ENCODE peak calls at places on chromosomes 4 and X, in six cellular contexts. J is HepG2, Z is H1, L is HCT116, X is GM12878, K is NT2/D1. Y is an unnamed sample.
A peak's percentile ranks its signal among the peaks of the same experiment; 100 is the strongest.

GRCh38 chr4:130849985-130850632 is 1754.2 kb downstream of the C4orf33 start:
- DNase-seq in J (no peak), Z (no peak), L (no peak), X (no peak), K (no peak), Y (no peak)

GRCh38 chr4:161642708-161643107 is 521.1 kb downstream of the FSTL5 start:
- DNase-seq in J (no peak), Z (no peak), L (no peak), X (no peak), K (no peak), Y (no peak)

GRCh38 chr4:1029957-1030520 is 18.6 kb downstream of the FGFRL1 start:
- DNase-seq in J (no peak), Z (peak; percentile 82), L (no peak), X (no peak), K (no peak), Y (peak; percentile 56)

GRCh38 chr4:25861951-25862410 is 807 bp downstream of the SEL1L3 start:
- DNase-seq in J (no peak), Z (peak; percentile 57), L (no peak), X (no peak), K (no peak), Y (peak; percentile 59)

GRCh38 chr4:38177035-38177791 is 217.0 kb downstream of the PTTG2 start:
- DNase-seq in J (no peak), Z (no peak), L (no peak), X (no peak), K (no peak), Y (no peak)

GRCh38 chrX:107718156-107718621 is 57.4 kb downstream of the TSC22D3 start:
- DNase-seq in J (peak; percentile 44), Z (peak; percentile 71), L (peak; percentile 71), X (no peak), K (no peak), Y (peak; percentile 72)

GRCh38 chr4:184826315-184827266 is 823 bp upstream of the ACSL1 start:
- DNase-seq in J (no peak), Z (no peak), L (no peak), X (no peak), K (no peak), Y (peak; percentile 46)

GRCh38 chr4:156169011-156169410 is 215.3 kb upstream of the CTSO start:
- DNase-seq in J (peak; percentile 3), Z (peak; percentile 46), L (peak; percentile 19), X (no peak), K (peak; percentile 28), Y (no peak)

GRCh38 chr4:165210566-165210965 is 3.2 kb downstream of the KLHL2 start:
- DNase-seq in J (no peak), Z (no peak), L (no peak), X (no peak), K (no peak), Y (no peak)

GRCh38 chrX:3119376-3119775 is 78.1 kb downstream of the ARSF start:
- DNase-seq in J (no peak), Z (no peak), L (no peak), X (no peak), K (no peak), Y (no peak)

GRCh38 chrX:115650916-115651315 is 89.9 kb downstream of the PLS3 start:
- DNase-seq in J (peak; percentile 33), Z (peak; percentile 50), L (peak; percentile 23), X (peak; percentile 17), K (peak; percentile 57), Y (peak; percentile 10)

GRCh38 chrX:72475952-72476668 is 96.5 kb downstream of the HDAC8 start:
- DNase-seq in J (no peak), Z (no peak), L (no peak), X (no peak), K (no peak), Y (no peak)

GRCh38 chr4:182533948-182534347 is 290.7 kb downstream of the TENM3 start:
- DNase-seq in J (no peak), Z (no peak), L (no peak), X (no peak), K (no peak), Y (no peak)

GRCh38 chr4:102268355-102268754 is 76.9 kb downstream of the SLC39A8 start:
- DNase-seq in J (no peak), Z (no peak), L (no peak), X (no peak), K (no peak), Y (no peak)

GRCh38 chrX:99383786-99384185 is 1026.3 kb downstream of the PCDH19 start:
- DNase-seq in J (no peak), Z (no peak), L (no peak), X (no peak), K (no peak), Y (no peak)

GRCh38 chr4:186887211-186887785 is 163.6 kb upstream of the FAT1 start:
- DNase-seq in J (no peak), Z (no peak), L (no peak), X (no peak), K (no peak), Y (no peak)

GRCh38 chr4:119858176-119858575 is 208.5 kb downstream of the MAD2L1 start:
- DNase-seq in J (no peak), Z (no peak), L (no peak), X (no peak), K (no peak), Y (no peak)

GRCh38 chrX:119778829-119779228 is 12.6 kb downstream of the RPL39 start:
- DNase-seq in J (no peak), Z (no peak), L (no peak), X (no peak), K (no peak), Y (no peak)

GRCh38 chr4:117626664-117627063 is 407.6 kb upstream of the NDST3 start:
- DNase-seq in J (peak; percentile 16), Z (no peak), L (no peak), X (no peak), K (no peak), Y (no peak)

GRCh38 chr4:153602758-153603157 is 81.3 kb upstream of the TLR2 start:
- DNase-seq in J (no peak), Z (no peak), L (no peak), X (no peak), K (no peak), Y (no peak)

GRCh38 chrX:5656544-5656943 is 572.1 kb downstream of the NLGN4X start:
- DNase-seq in J (no peak), Z (no peak), L (no peak), X (no peak), K (no peak), Y (no peak)

GRCh38 chr4:188942606-188943005 is 803.4 kb downstream of the TRIML1 start:
- DNase-seq in J (no peak), Z (no peak), L (no peak), X (no peak), K (no peak), Y (no peak)

GRCh38 chrX:140764401-140764919 is 54.9 kb downstream of the LINC00632 start:
- DNase-seq in J (no peak), Z (peak; percentile 64), L (no peak), X (no peak), K (no peak), Y (no peak)

GRCh38 chr4:156103306-156103705 is 149.6 kb upstream of the CTSO start:
- DNase-seq in J (no peak), Z (no peak), L (no peak), X (no peak), K (no peak), Y (no peak)

GRCh38 chrX:46203115-46203514 is 342.1 kb downstream of the ZNF674 start:
- DNase-seq in J (no peak), Z (no peak), L (no peak), X (no peak), K (no peak), Y (no peak)

GRCh38 chrX:46200423-46200822 is 344.8 kb downstream of the ZNF674 start:
- DNase-seq in J (no peak), Z (no peak), L (no peak), X (no peak), K (no peak), Y (no peak)

GRCh38 chrX:46208225-46208854 is 336.9 kb downstream of the ZNF674 start:
- DNase-seq in J (no peak), Z (no peak), L (no peak), X (peak; percentile 12), K (no peak), Y (no peak)

GRCh38 chrX:46209037-46209436 is 336.2 kb downstream of the ZNF674 start:
- DNase-seq in J (no peak), Z (no peak), L (no peak), X (no peak), K (no peak), Y (no peak)

GRCh38 chrX:46204721-46205422 is 340.3 kb downstream of the ZNF674 start:
- DNase-seq in J (no peak), Z (no peak), L (no peak), X (no peak), K (no peak), Y (no peak)
- TF ChIP-seq ZNF274 in J (no peak), Z (no peak), L (no peak), X (no peak), K (no peak), Y (no peak)

DNA sequence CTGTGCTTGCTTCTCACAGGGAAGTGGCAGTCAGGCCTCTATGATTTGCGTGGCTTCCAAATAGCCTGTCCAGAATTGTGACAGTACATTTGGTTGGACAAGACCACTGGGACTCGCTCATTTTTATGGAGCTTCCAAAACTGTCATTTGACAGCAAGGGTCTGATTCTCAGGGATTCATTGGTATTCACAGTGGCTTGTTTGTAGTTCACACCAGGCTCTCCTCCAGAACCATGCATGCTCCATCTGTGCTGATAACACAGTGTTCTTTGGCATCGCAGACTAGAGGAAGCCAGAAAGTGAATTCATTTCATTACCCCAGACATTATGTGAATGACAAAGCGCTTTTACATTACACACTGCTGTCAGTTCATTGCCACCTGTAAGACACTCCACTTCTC is 208.3 kb downstream of the ARHGAP10 start:
- DNase-seq in J (no peak), Z (no peak), L (no peak), X (no peak), K (no peak), Y (no peak)
- TF ChIP-seq ZNF274 in J (no peak), Z (no peak), L (no peak), X (no peak), K (no peak), Y (no peak)

DNA sequence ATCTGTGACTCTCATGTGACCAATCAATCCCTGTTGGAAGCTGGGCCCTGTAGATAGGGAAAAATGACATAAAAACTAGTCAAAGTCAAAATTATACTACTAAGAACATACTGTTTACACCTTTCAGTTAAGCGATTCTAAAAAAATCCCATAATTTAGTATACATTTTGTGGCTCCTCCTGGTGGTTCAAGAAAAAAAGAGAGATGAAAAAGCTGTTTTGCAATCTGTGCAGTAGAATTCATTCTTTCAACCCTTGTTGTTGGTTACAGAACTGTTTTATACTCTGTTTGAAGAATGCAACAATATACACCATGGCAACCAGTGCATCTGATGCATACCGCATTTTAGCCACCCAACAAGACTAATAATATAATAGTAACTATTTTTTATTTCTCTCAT is 66.8 kb upstream of the ANK2 start:
- DNase-seq in J (no peak), Z (no peak), L (no peak), X (no peak), K (no peak), Y (no peak)
- TF ChIP-seq ZNF274 in J (no peak), Z (no peak), L (no peak), X (no peak), K (no peak), Y (no peak)

GRCh38 chr4:24104173-24104572 is 214.3 kb upstream of the PPARGC1A start:
- DNase-seq in J (no peak), Z (no peak), L (no peak), X (no peak), K (no peak), Y (no peak)

GRCh38 chr4:24103434-24104168 is 213.8 kb upstream of the PPARGC1A start:
- DNase-seq in J (no peak), Z (no peak), L (no peak), X (no peak), K (no peak), Y (no peak)

GRCh38 chr4:24102621-24103020 is 212.8 kb upstream of the PPARGC1A start:
- DNase-seq in J (no peak), Z (no peak), L (no peak), X (no peak), K (no peak), Y (no peak)

GRCh38 chr4:24105183-24106039 is 215.6 kb upstream of the PPARGC1A start:
- DNase-seq in J (no peak), Z (no peak), L (no peak), X (no peak), K (no peak), Y (no peak)
- TF ChIP-seq ZNF274 in J (no peak), Z (no peak), L (no peak), X (no peak), K (no peak), Y (no peak)